ENCODE peak calls at places on chromosomes 5 and 9, in eight cellular contexts. X, E, G, D, S, V, H and Y are unnamed samples. For H3K27me3, the result is how much of the 10 kb centered on the place peaks cover.

GRCh38 chr9:83701769-83702168 is 6.0 kb downstream of the UBQLN1 start:
- DNase-seq in X (peak), S (peak), V (no peak), G (no peak), D (peak), H (no peak), E (peak), Y (no peak)

GRCh38 chr5:115575167-115576070 is 26.9 kb downstream of the TICAM2 start:
- DNase-seq in S (no peak), E (peak), G (no peak), H (no peak), X (no peak), D (peak), V (no peak), Y (peak)

GRCh38 chr5:2883771-2884170 is 132.3 kb upstream of the IRX2 start:
- DNase-seq in S (no peak), X (no peak), E (no peak), D (no peak), H (no peak), V (no peak), G (no peak), Y (no peak)

GRCh38 chr5:72543365-72543764 is 36.2 kb upstream of the ZNF366 start:
- DNase-seq in X (no peak), H (no peak), D (peak), V (no peak), S (no peak), E (peak), G (no peak), Y (no peak)

GRCh38 chr5:128062172-128062746 is 21.3 kb upstream of the SLC12A2 start:
- DNase-seq in D (no peak), X (peak), G (no peak), S (no peak), V (no peak), H (no peak), E (peak), Y (no peak)

GRCh38 chr5:146967646-146968045 is 89.1 kb upstream of the PPP2R2B start:
- DNase-seq in V (peak), E (no peak), D (no peak), S (no peak), G (no peak), H (no peak), X (no peak), Y (no peak)

GRCh38 chr5:94618029-94618492 is 343 bp downstream of the KIAA0825 start:
- DNase-seq in H (peak), X (peak), S (peak), E (peak), G (peak), V (peak), D (peak), Y (peak)

GRCh38 chr9:99076483-99077171 is 28.3 kb upstream of the TGFBR1 start:
- DNase-seq in H (no peak), X (peak), E (no peak), S (no peak), D (no peak), G (no peak), V (no peak), Y (no peak)

GRCh38 chr9:136254381-136255165 is 9.0 kb upstream of the QSOX2 start:
- DNase-seq in D (no peak), E (peak), X (no peak), G (no peak), H (peak), S (no peak), V (no peak), Y (no peak)

GRCh38 chr9:33381231-33381791 is 21.1 kb downstream of the AQP7 start:
- DNase-seq in H (no peak), V (no peak), X (no peak), D (no peak), S (peak), E (no peak), G (no peak), Y (no peak)

GRCh38 chr5:67353500-67353931 is 156.9 kb upstream of the CD180 start:
- DNase-seq in S (no peak), X (peak), E (peak), G (no peak), D (no peak), V (no peak), H (no peak), Y (peak)

GRCh38 chr5:52063186-52063585 is 679.9 kb downstream of the ISL1 start:
- DNase-seq in X (no peak), V (no peak), G (no peak), H (no peak), D (no peak), S (no peak), E (no peak), Y (peak)

GRCh38 chr5:60210810-60211209 is 317.3 kb upstream of the PDE4D start:
- DNase-seq in X (no peak), H (no peak), S (peak), G (no peak), E (no peak), D (no peak), V (no peak), Y (no peak)

GRCh38 chr9:38638881-38639576 is 18.6 kb upstream of the ANKRD18A start:
- DNase-seq in D (no peak), G (no peak), X (no peak), S (no peak), H (no peak), V (no peak), E (no peak), Y (no peak)

GRCh38 chr9:95515272-95516113 is 1.3 kb downstream of the PTCH1 start:
- DNase-seq in X (no peak), S (peak), D (no peak), H (no peak), V (no peak), G (no peak), E (no peak), Y (peak)

GRCh38 chr5:68149189-68149588 is 66.4 kb upstream of the PIK3R1 start:
- DNase-seq in G (no peak), D (peak), E (peak), X (peak), S (no peak), H (no peak), V (no peak), Y (no peak)

GRCh38 chr5:28542968-28543367 is 1504.6 kb upstream of the CDH9 start:
- DNase-seq in E (peak), D (peak), V (no peak), S (no peak), X (no peak), H (no peak), G (no peak), Y (no peak)

GRCh38 chr9:94108584-94108983 is 24.3 kb downstream of the PTPDC1 start:
- DNase-seq in V (peak), S (peak), D (no peak), X (no peak), E (peak), G (no peak), H (peak), Y (no peak)

GRCh38 chr9:89639367-89639795 is 34.6 kb downstream of the GADD45G start:
- DNase-seq in S (peak), G (peak), E (peak), X (no peak), H (peak), D (no peak), V (peak), Y (no peak)

GRCh38 chr5:165410476-165410875 is 1905.1 kb downstream of the MAT2B start:
- DNase-seq in X (no peak), H (no peak), S (no peak), G (no peak), D (no peak), E (no peak), V (no peak), Y (no peak)

GRCh38 chr5:137035480-137035878 is 463.6 kb downstream of the SPOCK1 start:
- DNase-seq in H (no peak), G (no peak), X (no peak), V (no peak), D (no peak), E (no peak), S (no peak), Y (no peak)

GRCh38 chr9:4197548-4197947 is 102.3 kb downstream of the GLIS3 start:
- DNase-seq in S (peak), E (no peak), H (no peak), X (peak), G (no peak), V (no peak), D (no peak), Y (peak)

GRCh38 chr9:136403538-136403914 is 3.6 kb upstream of the SNAPC4 start:
- DNase-seq in H (no peak), D (no peak), E (no peak), X (peak), V (no peak), G (no peak), S (no peak), Y (no peak)

GRCh38 chr5:123754903-123755302 is 242.9 kb downstream of the CSNK1G3 start:
- DNase-seq in S (no peak), H (no peak), X (no peak), V (no peak), D (peak), G (no peak), E (peak), Y (peak)

GRCh38 chr5:52863715-52864114 is 76.0 kb downstream of the ITGA1 start:
- DNase-seq in S (no peak), E (peak), H (no peak), X (no peak), V (no peak), D (no peak), G (no peak), Y (no peak)

GRCh38 chr9:135810806-135811575 is 96.4 kb downstream of the CAMSAP1 start:
- DNase-seq in H (no peak), V (no peak), D (no peak), X (no peak), G (no peak), S (no peak), E (no peak), Y (no peak)

GRCh38 chr9:114399381-114399780 is 11.6 kb upstream of the AKNA start:
- DNase-seq in E (no peak), S (no peak), G (no peak), D (no peak), H (no peak), X (no peak), V (no peak), Y (no peak)

GRCh38 chr5:10355071-10355889 is 1.8 kb downstream of the MARCHF6 start:
- DNase-seq in S (no peak), D (peak), X (peak), E (peak), H (no peak), G (no peak), V (no peak), Y (peak)

GRCh38 chr5:159724283-159724682 is 192.0 kb upstream of the ADRA1B start:
- DNase-seq in E (no peak), H (no peak), V (no peak), S (no peak), D (no peak), X (no peak), G (no peak), Y (no peak)

GRCh38 chr5:957730-958485 is 50.7 kb upstream of the NKD2 start:
- DNase-seq in G (no peak), H (no peak), X (no peak), D (no peak), V (no peak), S (no peak), E (peak), Y (no peak)

GRCh38 chr9:110109331-110110110 is 98.4 kb downstream of the C9orf152 start:
- DNase-seq in D (no peak), G (no peak), X (no peak), V (no peak), E (no peak), H (no peak), S (peak), Y (no peak)

GRCh38 chr5:60810438-60811085 is 33.5 kb downstream of the ELOVL7 start:
- DNase-seq in G (no peak), H (no peak), X (no peak), V (no peak), D (peak), E (peak), S (no peak), Y (no peak)

GRCh38 chr5:76401801-76402250 is 1.3 kb upstream of the IQGAP2 start:
- DNase-seq in V (no peak), S (no peak), H (no peak), G (no peak), E (no peak), D (no peak), X (no peak), Y (no peak)

GRCh38 chr5:80516826-80517225 is 28.9 kb downstream of the FAM151B start:
- DNase-seq in D (peak), H (no peak), V (no peak), X (peak), G (no peak), S (no peak), E (peak), Y (peak)

GRCh38 chr5:59007460-59008063 is 424.7 kb downstream of the RAB3C start:
- DNase-seq in H (no peak), E (peak), X (peak), G (no peak), D (no peak), S (peak), V (no peak), Y (peak)

GRCh38 chr5:163653526-163653925 is 148.1 kb downstream of the MAT2B start:
- DNase-seq in G (no peak), V (no peak), D (no peak), H (no peak), E (no peak), S (no peak), X (no peak), Y (no peak)

GRCh38 chr5:6449465-6450158 is 953 bp downstream of the UBE2QL1 start:
- DNase-seq in V (no peak), E (no peak), S (peak), H (no peak), D (no peak), X (no peak), G (no peak), Y (peak)
- H3K27me3 ChIP-seq in V (under half), E (under half), S (half or more), H (under half), D (under half), X (under half), G (under half), Y (under half)

GRCh38 chr9:128821584-128822406 is 3.5 kb downstream of the ENDOG start:
- DNase-seq in E (no peak), H (no peak), X (no peak), D (no peak), V (no peak), G (no peak), S (no peak), Y (no peak)

GRCh38 chr9:128820665-128821583 is 2.6 kb downstream of the ENDOG start:
- DNase-seq in V (no peak), G (no peak), S (no peak), E (no peak), X (no peak), H (no peak), D (no peak), Y (no peak)

GRCh38 chr9:128818099-128818838 is at the start of gene ENDOG:
- DNase-seq in V (peak), H (peak), X (peak), D (peak), S (peak), E (peak), G (peak), Y (peak)

GRCh38 chr9:128819716-128820664 is 1.7 kb downstream of the ENDOG start:
- DNase-seq in V (no peak), E (peak), S (no peak), X (peak), H (no peak), D (no peak), G (peak), Y (peak)

DNA sequence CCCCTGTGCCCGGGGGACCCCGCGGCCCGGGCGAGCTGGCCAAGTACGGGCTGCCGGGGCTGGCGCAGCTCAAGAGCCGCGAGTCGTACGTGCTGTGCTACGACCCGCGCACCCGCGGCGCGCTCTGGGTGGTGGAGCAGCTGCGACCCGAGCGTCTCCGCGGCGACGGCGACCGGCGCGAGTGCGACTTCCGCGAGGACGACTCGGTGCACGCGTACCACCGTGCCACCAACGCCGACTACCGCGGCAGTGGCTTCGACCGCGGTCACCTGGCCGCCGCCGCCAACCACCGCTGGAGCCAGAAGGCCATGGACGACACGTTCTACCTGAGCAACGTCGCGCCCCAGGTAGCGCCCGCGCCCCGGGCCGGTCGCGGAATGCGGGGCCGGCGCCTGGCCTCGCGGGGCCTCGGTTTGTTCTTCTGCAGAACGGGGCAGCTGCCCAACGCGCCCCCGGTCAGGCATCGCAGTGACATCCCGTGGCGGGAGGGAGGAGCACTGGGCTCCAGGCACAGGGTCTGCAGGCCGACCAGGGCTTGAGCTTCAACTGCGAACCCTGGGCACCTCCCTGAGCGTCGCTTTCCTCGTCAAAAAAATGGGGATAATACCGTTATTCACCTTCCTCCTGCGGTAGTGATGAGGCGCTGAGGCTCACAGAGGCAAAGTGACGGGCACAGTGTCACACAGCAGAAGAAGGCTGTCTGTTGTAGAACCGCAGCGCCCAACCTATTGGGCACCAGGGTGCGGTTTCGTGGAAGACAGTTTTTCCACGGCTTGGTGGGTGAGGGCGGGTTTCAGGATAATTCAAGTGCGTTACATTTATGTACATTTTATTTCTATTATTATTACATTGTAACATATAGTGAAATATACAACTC is 777 bp downstream of the ENDOG start:
- DNase-seq in G (no peak), H (peak), V (no peak), D (no peak), E (no peak), S (peak), X (peak), Y (peak)
- H3K27ac ChIP-seq in G (peak), H (peak), V (peak), D (no peak), E (peak), S (no peak), X (peak), Y (peak)

GRCh38 chr9:131015112-131015511 is 6.1 kb downstream of the LAMC3 start:
- DNase-seq in D (no peak), S (no peak), V (no peak), H (no peak), E (no peak), G (no peak), X (no peak), Y (no peak)
- H3K27me3 ChIP-seq in D (half or more), S (under half), V (under half), H (under half), E (under half), G (under half), X (under half), Y (under half)

GRCh38 chr5:38466444-38467189 is 89.8 kb downstream of the LIFR start:
- DNase-seq in S (no peak), V (peak), H (peak), D (peak), G (peak), E (peak), X (no peak), Y (no peak)

GRCh38 chr5:38465045-38465444 is 91.4 kb downstream of the LIFR start:
- DNase-seq in G (no peak), H (peak), D (no peak), S (no peak), V (no peak), X (no peak), E (no peak), Y (no peak)

GRCh38 chr5:38467353-38468040 is 88.9 kb downstream of the LIFR start:
- DNase-seq in G (peak), S (no peak), H (peak), D (no peak), E (peak), X (no peak), V (peak), Y (no peak)

GRCh38 chr5:38463634-38464521 is 92.6 kb downstream of the LIFR start:
- DNase-seq in V (peak), D (peak), E (peak), G (peak), X (peak), H (no peak), S (no peak), Y (peak)

DNA sequence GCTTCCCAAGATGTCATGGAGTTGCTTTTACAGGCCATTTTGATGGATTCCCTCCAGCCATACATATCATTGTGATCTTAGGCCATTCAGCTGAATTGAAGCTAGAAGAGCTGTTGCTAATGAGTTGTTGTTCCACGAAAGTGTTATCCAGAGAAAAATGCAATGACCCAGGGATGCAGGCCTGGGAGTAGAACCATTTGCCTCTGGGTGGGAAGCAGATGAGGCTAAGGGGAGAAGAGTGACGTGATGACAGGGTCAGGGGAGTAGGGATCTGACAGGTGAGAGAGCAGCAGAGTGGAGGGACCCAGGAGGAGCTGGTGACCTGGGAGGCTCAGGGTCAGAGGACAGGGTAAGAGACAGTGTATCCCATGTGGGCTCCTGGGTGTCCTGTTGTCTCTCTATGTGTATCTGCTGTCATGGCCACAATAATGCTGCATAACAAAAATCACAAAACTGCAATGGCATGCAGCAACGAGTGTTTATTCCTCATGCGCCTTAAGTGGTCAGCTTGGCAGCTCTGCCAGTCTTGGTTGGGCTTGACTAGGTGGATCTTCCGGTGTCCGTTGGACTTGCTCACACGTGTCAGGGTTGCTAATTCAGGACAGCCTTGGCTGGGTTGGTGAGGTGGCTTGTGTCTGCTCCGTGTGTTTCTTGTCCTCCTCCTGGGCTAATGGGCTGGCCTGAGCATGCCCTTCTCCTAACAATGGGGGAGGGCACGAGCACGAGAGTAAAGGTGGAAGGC is 90.6 kb downstream of the LIFR start:
- DNase-seq in X (no peak), S (no peak), H (no peak), G (no peak), D (no peak), E (no peak), V (no peak), Y (no peak)
- H3K27ac ChIP-seq in X (peak), S (no peak), H (peak), G (peak), D (peak), E (no peak), V (peak), Y (no peak)

DNA sequence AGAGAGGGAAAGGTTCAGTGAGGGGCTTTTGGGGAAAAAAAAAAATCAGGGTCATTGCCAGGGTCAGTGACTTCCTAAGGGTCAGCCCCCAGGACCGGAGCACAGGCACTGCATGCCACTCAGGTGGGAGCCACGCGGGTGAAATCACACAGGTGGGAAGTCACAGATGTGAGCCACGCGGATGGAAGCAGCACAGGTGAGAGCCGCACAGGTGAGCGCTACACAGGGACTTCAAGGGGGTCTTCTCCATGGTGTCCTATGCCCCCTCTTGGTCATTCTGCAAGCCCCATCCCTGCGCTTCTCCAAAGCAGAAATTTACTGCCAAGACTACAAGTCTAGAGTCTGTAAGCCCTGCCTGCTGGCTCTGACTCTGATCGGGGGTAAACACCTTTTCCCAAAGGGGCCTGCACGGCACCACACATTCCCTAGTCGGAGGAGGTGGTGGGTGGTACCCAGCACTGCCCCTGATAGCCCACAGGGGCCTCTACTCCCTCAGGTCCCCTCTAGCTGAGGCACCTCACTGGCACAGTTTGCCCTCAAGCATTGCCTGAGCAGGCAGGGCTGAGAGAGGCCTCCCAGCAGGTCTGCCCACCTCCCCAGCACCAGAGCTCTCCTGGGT is 18.3 kb upstream of the OBP2B start:
- DNase-seq in G (no peak), X (no peak), H (no peak), E (no peak), S (no peak), D (no peak), V (peak), Y (no peak)
- H3K27me3 ChIP-seq in G (under half), X (under half), H (under half), E (under half), S (under half), D (under half), V (under half), Y (under half)

GRCh38 chr5:172796306-172796705 is 25.3 kb upstream of the DUSP1 start:
- DNase-seq in S (no peak), E (no peak), V (peak), H (no peak), G (no peak), X (no peak), D (no peak), Y (no peak)
- H3K27ac ChIP-seq in S (no peak), E (no peak), V (peak), H (peak), G (peak), X (peak), D (peak), Y (no peak)

GRCh38 chr9:69020746-69021145 is 6.8 kb upstream of the PRKACG start:
- DNase-seq in H (no peak), D (no peak), E (no peak), S (no peak), X (no peak), G (no peak), V (no peak), Y (no peak)
- H3K27me3 ChIP-seq in H (under half), D (under half), E (under half), S (under half), X (under half), G (under half), V (under half), Y (under half)